ENCODE peak calls at places on chromosomes 16 and 17, in ten cellular contexts. One of them, this sample, is unnamed.
A peak's percentile ranks its signal among the peaks of the same experiment; 100 is the strongest.

GRCh38 chr17:75325827-75326586 is 36.8 kb upstream of the SLC25A19 start:
- DNase-seq in heart left ventricle: no peak
- DNase-seq in K562: peak; percentile 76
- DNase-seq in uterus: no peak
- DNase-seq in A549: no peak
- DNase-seq in gastrocnemius medialis: no peak
- DNase-seq in adrenal gland: no peak
- DNase-seq in spleen: peak; percentile 53
- DNase-seq in esophagus squamous epithelium: no peak
- DNase-seq in ovary: no peak
- DNase-seq in this sample: peak; percentile 19

GRCh38 chr17:5947701-5948180 is 122.4 kb upstream of the WSCD1 start:
- DNase-seq in ovary: no peak
- DNase-seq in gastrocnemius medialis: no peak
- DNase-seq in esophagus squamous epithelium: no peak
- DNase-seq in adrenal gland: no peak
- DNase-seq in uterus: no peak
- DNase-seq in heart left ventricle: no peak
- DNase-seq in A549: no peak
- DNase-seq in spleen: no peak
- DNase-seq in K562: no peak
- DNase-seq in this sample: no peak

GRCh38 chr16:57788252-57788841 is 13.9 kb downstream of the KIFC3 start:
- DNase-seq in uterus: no peak
- DNase-seq in ovary: peak; percentile 64
- DNase-seq in gastrocnemius medialis: no peak
- DNase-seq in A549: no peak
- DNase-seq in heart left ventricle: peak; percentile 30
- DNase-seq in adrenal gland: no peak
- DNase-seq in K562: no peak
- DNase-seq in esophagus squamous epithelium: no peak
- DNase-seq in spleen: no peak
- DNase-seq in this sample: no peak

GRCh38 chr16:35398208-35398607 is 1938.8 kb downstream of the TP53TG3F start:
- DNase-seq in heart left ventricle: no peak
- DNase-seq in adrenal gland: no peak
- DNase-seq in uterus: no peak
- DNase-seq in spleen: no peak
- DNase-seq in K562: no peak
- DNase-seq in ovary: no peak
- DNase-seq in esophagus squamous epithelium: no peak
- DNase-seq in A549: no peak
- DNase-seq in gastrocnemius medialis: no peak
- DNase-seq in this sample: no peak

GRCh38 chr17:59650642-59651041 is 30.9 kb downstream of the CLTC start:
- DNase-seq in adrenal gland: no peak
- DNase-seq in K562: no peak
- DNase-seq in esophagus squamous epithelium: no peak
- DNase-seq in A549: no peak
- DNase-seq in heart left ventricle: no peak
- DNase-seq in ovary: no peak
- DNase-seq in spleen: no peak
- DNase-seq in uterus: no peak
- DNase-seq in gastrocnemius medialis: no peak
- DNase-seq in this sample: no peak

GRCh38 chr16:57394444-57394843 is 10.1 kb upstream of the CCL17 start:
- DNase-seq in ovary: no peak
- DNase-seq in heart left ventricle: peak; percentile 57
- DNase-seq in adrenal gland: no peak
- DNase-seq in K562: no peak
- DNase-seq in uterus: no peak
- DNase-seq in esophagus squamous epithelium: no peak
- DNase-seq in gastrocnemius medialis: no peak
- DNase-seq in spleen: no peak
- DNase-seq in A549: no peak
- DNase-seq in this sample: no peak

GRCh38 chr16:84501077-84501735 is 3.3 kb downstream of the MEAK7 start:
- DNase-seq in esophagus squamous epithelium: no peak
- DNase-seq in A549: peak; percentile 75
- DNase-seq in K562: no peak
- DNase-seq in heart left ventricle: no peak
- DNase-seq in ovary: peak; percentile 45
- DNase-seq in adrenal gland: no peak
- DNase-seq in uterus: no peak
- DNase-seq in gastrocnemius medialis: no peak
- DNase-seq in spleen: peak; percentile 73
- DNase-seq in this sample: peak; percentile 72

GRCh38 chr16:3401719-3402397 is 843 bp downstream of the ZNF174 start:
- DNase-seq in adrenal gland: no peak
- DNase-seq in K562: peak; percentile 68
- DNase-seq in esophagus squamous epithelium: no peak
- DNase-seq in ovary: no peak
- DNase-seq in uterus: no peak
- DNase-seq in gastrocnemius medialis: no peak
- DNase-seq in heart left ventricle: no peak
- DNase-seq in spleen: peak; percentile 73
- DNase-seq in A549: peak; percentile 23
- DNase-seq in this sample: no peak

GRCh38 chr17:28534740-28535375 is 17.6 kb downstream of the UNC119 start:
- DNase-seq in A549: no peak
- DNase-seq in heart left ventricle: no peak
- DNase-seq in spleen: no peak
- DNase-seq in K562: no peak
- DNase-seq in esophagus squamous epithelium: no peak
- DNase-seq in uterus: no peak
- DNase-seq in ovary: no peak
- DNase-seq in gastrocnemius medialis: no peak
- DNase-seq in adrenal gland: no peak
- DNase-seq in this sample: no peak

GRCh38 chr17:28538296-28538895 is 14.0 kb downstream of the UNC119 start:
- DNase-seq in K562: no peak
- DNase-seq in esophagus squamous epithelium: no peak
- DNase-seq in ovary: no peak
- DNase-seq in A549: no peak
- DNase-seq in adrenal gland: no peak
- DNase-seq in spleen: no peak
- DNase-seq in uterus: no peak
- DNase-seq in gastrocnemius medialis: no peak
- DNase-seq in heart left ventricle: no peak
- DNase-seq in this sample: no peak

GRCh38 chr17:28537219-28537610 is 15.2 kb downstream of the UNC119 start:
- DNase-seq in adrenal gland: no peak
- DNase-seq in ovary: no peak
- DNase-seq in gastrocnemius medialis: no peak
- DNase-seq in uterus: no peak
- DNase-seq in heart left ventricle: no peak
- DNase-seq in A549: no peak
- DNase-seq in K562: no peak
- DNase-seq in spleen: no peak
- DNase-seq in esophagus squamous epithelium: no peak
- DNase-seq in this sample: no peak

GRCh38 chr17:28533091-28533670 is 19.2 kb downstream of the UNC119 start:
- DNase-seq in gastrocnemius medialis: no peak
- DNase-seq in esophagus squamous epithelium: no peak
- DNase-seq in uterus: no peak
- DNase-seq in spleen: no peak
- DNase-seq in ovary: no peak
- DNase-seq in K562: no peak
- DNase-seq in heart left ventricle: no peak
- DNase-seq in A549: no peak
- DNase-seq in adrenal gland: no peak
- DNase-seq in this sample: no peak

DNA sequence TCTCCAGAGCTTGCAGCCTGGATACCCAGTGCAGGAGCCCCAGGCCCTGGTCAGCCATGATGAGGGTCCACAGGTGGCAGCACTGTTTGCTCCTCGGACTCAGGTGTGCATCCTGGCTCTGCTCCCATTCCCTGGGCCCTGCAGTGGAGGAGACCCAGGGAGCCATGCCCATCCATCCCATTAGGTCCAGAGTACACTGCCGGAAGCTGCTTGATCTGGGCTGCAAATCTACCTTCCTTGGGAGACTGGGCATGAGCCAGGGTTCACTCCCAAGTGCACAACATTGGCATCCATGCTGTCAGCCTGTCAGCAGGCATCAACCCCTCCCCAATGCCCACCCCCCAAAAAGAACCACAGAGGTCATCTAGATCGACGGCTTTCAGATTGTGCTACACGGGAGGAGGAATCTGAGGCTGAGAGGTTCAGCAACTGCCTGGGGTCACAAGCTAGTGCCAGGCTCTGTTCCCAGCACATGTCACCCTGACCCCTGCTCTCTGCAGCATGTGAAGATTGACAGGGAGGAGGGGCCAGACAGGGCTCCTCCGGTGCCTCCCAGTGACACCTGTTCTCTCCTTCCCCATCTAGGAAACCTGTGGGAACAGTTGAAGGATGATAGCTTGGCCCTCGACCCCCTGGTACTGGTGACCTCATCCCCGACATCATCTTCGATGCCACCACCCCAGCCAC is 15.7 kb downstream of the UNC119 start:
- DNase-seq in spleen: no peak
- DNase-seq in gastrocnemius medialis: no peak
- DNase-seq in A549: no peak
- DNase-seq in ovary: no peak
- DNase-seq in esophagus squamous epithelium: no peak
- DNase-seq in adrenal gland: no peak
- DNase-seq in heart left ventricle: no peak
- DNase-seq in uterus: no peak
- DNase-seq in K562: no peak
- DNase-seq in this sample: no peak
- TF ChIP-seq POLR2A in spleen: no peak
- TF ChIP-seq POLR2A in gastrocnemius medialis: no peak
- TF ChIP-seq POLR2A in A549: no peak
- TF ChIP-seq POLR2A in ovary: no peak
- TF ChIP-seq POLR2A in esophagus squamous epithelium: no peak
- TF ChIP-seq POLR2A in adrenal gland: no peak
- TF ChIP-seq POLR2A in heart left ventricle: no peak
- TF ChIP-seq POLR2A in uterus: no peak
- TF ChIP-seq POLR2A in K562: no peak
- TF ChIP-seq POLR2A in this sample: no peak

GRCh38 chr16:89696598-89697128 is 4.8 kb downstream of the SPATA2L start:
- DNase-seq in esophagus squamous epithelium: no peak
- DNase-seq in A549: no peak
- DNase-seq in adrenal gland: peak; percentile 53
- DNase-seq in ovary: peak; percentile 33
- DNase-seq in spleen: peak; percentile 86
- DNase-seq in gastrocnemius medialis: peak; percentile 8
- DNase-seq in K562: no peak
- DNase-seq in heart left ventricle: no peak
- DNase-seq in uterus: no peak
- DNase-seq in this sample: no peak

GRCh38 chr16:89697161-89697615 is 4.3 kb downstream of the SPATA2L start:
- DNase-seq in A549: no peak
- DNase-seq in K562: no peak
- DNase-seq in gastrocnemius medialis: peak; percentile 52
- DNase-seq in ovary: peak; percentile 53
- DNase-seq in heart left ventricle: peak; percentile 32
- DNase-seq in spleen: no peak
- DNase-seq in uterus: no peak
- DNase-seq in esophagus squamous epithelium: no peak
- DNase-seq in adrenal gland: peak; percentile 63
- DNase-seq in this sample: no peak

GRCh38 chr16:89695875-89696597 is 5.5 kb downstream of the SPATA2L start:
- DNase-seq in adrenal gland: peak; percentile 54
- DNase-seq in A549: no peak
- DNase-seq in gastrocnemius medialis: peak; percentile 20
- DNase-seq in uterus: no peak
- DNase-seq in spleen: peak; percentile 71
- DNase-seq in heart left ventricle: no peak
- DNase-seq in ovary: peak; percentile 39
- DNase-seq in K562: no peak
- DNase-seq in esophagus squamous epithelium: no peak
- DNase-seq in this sample: no peak

GRCh38 chr16:89693931-89694783 is 7.3 kb downstream of the SPATA2L start:
- DNase-seq in ovary: no peak
- DNase-seq in uterus: no peak
- DNase-seq in A549: no peak
- DNase-seq in heart left ventricle: no peak
- DNase-seq in adrenal gland: no peak
- DNase-seq in gastrocnemius medialis: no peak
- DNase-seq in esophagus squamous epithelium: no peak
- DNase-seq in K562: no peak
- DNase-seq in spleen: peak; percentile 74
- DNase-seq in this sample: no peak

DNA sequence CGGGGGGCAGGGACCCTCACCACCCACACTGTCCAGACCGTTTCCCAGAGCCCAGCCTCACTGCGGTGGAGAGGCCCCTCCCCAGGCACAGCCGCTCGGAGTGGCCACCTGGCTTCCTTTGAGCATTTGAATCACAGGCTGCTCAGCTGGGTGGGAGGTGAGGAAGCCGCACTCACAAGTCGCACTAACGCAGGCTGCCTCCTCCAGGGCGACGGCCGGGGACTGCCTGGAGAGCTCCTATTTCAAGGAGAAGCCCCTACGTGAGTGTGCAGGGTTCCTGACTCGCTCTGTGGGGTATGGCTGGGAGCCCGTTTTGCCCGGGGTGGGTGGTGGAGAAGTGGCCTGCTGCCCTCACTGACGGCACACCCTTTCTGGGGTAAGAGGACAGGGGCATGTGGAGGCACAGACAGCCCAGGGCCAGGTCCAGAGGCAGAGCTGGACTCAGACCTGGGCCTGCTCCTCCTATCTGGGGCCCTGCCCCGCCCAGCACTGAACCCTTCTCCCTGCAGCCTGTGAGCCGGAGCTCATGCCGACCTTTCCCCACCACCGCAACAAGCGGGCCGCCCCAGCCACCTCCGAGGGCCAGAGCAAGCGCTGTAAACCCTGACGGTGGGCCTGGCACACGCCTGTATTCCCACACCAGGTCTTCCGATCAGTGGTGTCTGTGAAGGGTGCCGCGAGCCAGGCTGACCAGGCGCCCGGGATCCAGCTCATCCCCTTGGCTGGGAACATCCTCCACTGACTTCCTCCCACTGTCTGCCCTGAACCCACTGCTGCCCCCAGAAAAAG is 6.2 kb downstream of the SPATA2L start:
- DNase-seq in adrenal gland: peak; percentile 52
- DNase-seq in gastrocnemius medialis: peak; percentile 6
- DNase-seq in ovary: peak; percentile 34
- DNase-seq in A549: no peak
- DNase-seq in uterus: no peak
- DNase-seq in esophagus squamous epithelium: no peak
- DNase-seq in spleen: peak; percentile 76
- DNase-seq in heart left ventricle: no peak
- DNase-seq in K562: no peak
- DNase-seq in this sample: no peak
- TF ChIP-seq POLR2A in adrenal gland: no peak
- TF ChIP-seq POLR2A in gastrocnemius medialis: no peak
- TF ChIP-seq POLR2A in ovary: no peak
- TF ChIP-seq POLR2A in A549: no peak
- TF ChIP-seq POLR2A in uterus: no peak
- TF ChIP-seq POLR2A in esophagus squamous epithelium: no peak
- TF ChIP-seq POLR2A in spleen: no peak
- TF ChIP-seq POLR2A in heart left ventricle: no peak
- TF ChIP-seq POLR2A in K562: peak; percentile 57
- TF ChIP-seq POLR2A in this sample: no peak

GRCh38 chr16:8850279-8850885 is 18.4 kb downstream of the CARHSP1 start:
- DNase-seq in ovary: peak; percentile 64
- DNase-seq in adrenal gland: peak; percentile 84
- DNase-seq in K562: no peak
- DNase-seq in uterus: peak; percentile 60
- DNase-seq in heart left ventricle: peak; percentile 77
- DNase-seq in esophagus squamous epithelium: no peak
- DNase-seq in gastrocnemius medialis: peak; percentile 44
- DNase-seq in A549: no peak
- DNase-seq in spleen: peak; percentile 87
- DNase-seq in this sample: peak; percentile 69
- TF ChIP-seq POLR2A in ovary: no peak
- TF ChIP-seq POLR2A in adrenal gland: no peak
- TF ChIP-seq POLR2A in K562: peak; percentile 38
- TF ChIP-seq POLR2A in uterus: no peak
- TF ChIP-seq POLR2A in heart left ventricle: no peak
- TF ChIP-seq POLR2A in esophagus squamous epithelium: no peak
- TF ChIP-seq POLR2A in gastrocnemius medialis: peak; percentile 8
- TF ChIP-seq POLR2A in A549: no peak
- TF ChIP-seq POLR2A in spleen: no peak
- TF ChIP-seq POLR2A in this sample: peak; percentile 15

DNA sequence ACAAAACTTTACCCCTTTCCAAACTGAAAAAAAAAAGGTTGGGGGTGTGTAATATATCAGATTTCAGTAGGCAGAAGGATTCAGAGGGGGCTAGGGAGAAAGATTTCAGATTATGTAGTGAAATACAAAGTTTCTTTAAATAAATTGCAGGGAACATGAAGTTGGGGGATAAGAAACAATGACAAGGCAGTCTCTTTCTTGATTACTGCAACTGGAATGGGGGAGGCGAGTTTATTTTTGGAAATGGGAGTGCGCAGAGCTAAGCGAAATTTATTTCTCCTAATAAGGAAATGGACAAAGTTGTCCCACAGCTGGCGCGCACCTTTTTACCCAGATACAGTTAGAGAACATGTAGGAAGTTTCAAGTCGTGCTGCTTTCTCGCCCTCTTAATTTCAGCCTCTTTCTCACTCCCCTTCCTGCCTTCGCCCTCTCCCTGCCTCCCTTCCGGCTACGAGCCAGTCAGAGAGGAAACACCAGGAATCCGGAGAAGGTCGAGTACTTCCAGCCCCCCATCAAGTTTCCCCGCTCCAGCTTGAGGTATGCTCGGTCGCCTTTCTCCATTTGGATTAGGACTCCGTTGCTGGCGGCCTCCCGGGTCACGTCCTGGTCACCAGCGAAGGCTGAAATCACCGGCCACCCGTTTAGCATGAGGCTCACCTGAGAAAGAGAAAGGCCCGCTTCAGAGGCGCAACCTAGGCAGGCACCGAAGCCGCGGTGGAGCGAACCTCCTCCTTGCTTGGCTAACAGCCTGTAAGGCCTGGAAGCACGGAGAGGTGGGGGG is 2.5 kb downstream of the CBLN1 start:
- DNase-seq in K562: no peak
- DNase-seq in A549: no peak
- DNase-seq in ovary: no peak
- DNase-seq in esophagus squamous epithelium: no peak
- DNase-seq in uterus: no peak
- DNase-seq in heart left ventricle: no peak
- DNase-seq in adrenal gland: no peak
- DNase-seq in gastrocnemius medialis: no peak
- DNase-seq in spleen: no peak
- DNase-seq in this sample: no peak
- TF ChIP-seq POLR2A in K562: no peak
- TF ChIP-seq POLR2A in A549: no peak
- TF ChIP-seq POLR2A in ovary: no peak
- TF ChIP-seq POLR2A in esophagus squamous epithelium: no peak
- TF ChIP-seq POLR2A in uterus: no peak
- TF ChIP-seq POLR2A in heart left ventricle: no peak
- TF ChIP-seq POLR2A in adrenal gland: no peak
- TF ChIP-seq POLR2A in gastrocnemius medialis: no peak
- TF ChIP-seq POLR2A in spleen: no peak
- TF ChIP-seq POLR2A in this sample: no peak

This sample was measured in H54.